ENCODE peak calls at places on chromosomes 4 and X, in ten cellular contexts. R is CD8-positive, alpha-beta memory T cell; Q is AG09319; G is left lobe of liver; J is LNCaP clone FGC; I is renal cortical epithelial cell; T is cardiac muscle cell; C is H7; S is activated T-helper 1 cell treated with anti-CD3 and anti-CD28 coated beads, Interleukin-2, amount 50 U/mL, for 16 hours; P is NCI-H510A. N is an unnamed sample.

GRCh38 chr4:138003248-138003647 is 238.9 kb downstream of the SLC7A11 start:
- DNase-seq in R (no peak), Q (no peak), G (no peak), J (no peak), I (peak), T (peak), C (no peak), S (no peak), P (no peak), N (no peak)

GRCh38 chr4:1082215-1083182 is 30.9 kb downstream of the RNF212 start:
- DNase-seq in R (no peak), Q (peak), G (no peak), J (peak), I (peak), T (peak), C (peak), S (no peak), P (no peak), N (peak)

GRCh38 chr4:139761461-139761860 is 95.8 kb downstream of the MGST2 start:
- DNase-seq in R (no peak), Q (no peak), G (peak), J (no peak), I (peak), T (no peak), C (peak), S (no peak), P (no peak), N (peak)

GRCh38 chr4:95506264-95506663 is 42.5 kb downstream of the UNC5C start:
- DNase-seq in R (no peak), Q (no peak), G (no peak), J (no peak), I (no peak), T (peak), C (no peak), S (no peak), P (no peak), N (no peak)

GRCh38 chrX:7941390-7942042 is 14.3 kb upstream of the PNPLA4 start:
- DNase-seq in R (no peak), Q (no peak), G (no peak), J (no peak), I (peak), T (peak), C (no peak), S (no peak), P (no peak), N (no peak)

GRCh38 chrX:53547668-53548067 is 113.5 kb upstream of the HSD17B10 start:
- DNase-seq in R (peak), Q (no peak), G (no peak), J (no peak), I (no peak), T (no peak), C (no peak), S (no peak), P (no peak), N (no peak)

GRCh38 chr4:82801910-82802521 is 3.4 kb upstream of the SCD5 start:
- DNase-seq in R (no peak), Q (no peak), G (no peak), J (no peak), I (no peak), T (peak), C (no peak), S (no peak), P (no peak), N (no peak)

GRCh38 chr4:98996056-98996941 is 778 bp downstream of the METAP1 start:
- DNase-seq in R (no peak), Q (no peak), G (no peak), J (no peak), I (peak), T (peak), C (peak), S (no peak), P (no peak), N (peak)

GRCh38 chr4:182749768-182750167 is 167.4 kb downstream of the DCTD start:
- DNase-seq in R (no peak), Q (no peak), G (no peak), J (no peak), I (no peak), T (no peak), C (no peak), S (no peak), P (peak), N (no peak)

GRCh38 chr4:75698162-75698962 is 25.2 kb upstream of the G3BP2 start:
- DNase-seq in R (peak), Q (no peak), G (no peak), J (no peak), I (no peak), T (no peak), C (no peak), S (no peak), P (no peak), N (peak)

GRCh38 chrX:1465261-1466231 is 12.8 kb upstream of the ASMTL start:
- DNase-seq in R (no peak), Q (no peak), G (peak), J (no peak), I (no peak), T (no peak), C (no peak), S (no peak), P (no peak), N (no peak)

GRCh38 chrX:39016551-39016950 is 215.3 kb downstream of the MID1IP1 start:
- DNase-seq in R (no peak), Q (no peak), G (no peak), J (no peak), I (peak), T (no peak), C (no peak), S (no peak), P (no peak), N (no peak)

GRCh38 chr4:13511101-13511500 is 27.0 kb upstream of the RAB28 start:
- DNase-seq in R (no peak), Q (no peak), G (no peak), J (no peak), I (peak), T (no peak), C (no peak), S (no peak), P (no peak), N (no peak)

GRCh38 chr4:61068025-61068424 is 132.1 kb upstream of the ADGRL3 start:
- DNase-seq in R (no peak), Q (no peak), G (no peak), J (no peak), I (no peak), T (no peak), C (no peak), S (no peak), P (no peak), N (no peak)

GRCh38 chr4:53313510-53313909 is 52.4 kb downstream of the SCFD2 start:
- DNase-seq in R (no peak), Q (no peak), G (no peak), J (peak), I (peak), T (peak), C (peak), S (no peak), P (no peak), N (no peak)

GRCh38 chr4:82913305-82913704 is 12.8 kb downstream of the THAP9 start:
- DNase-seq in R (no peak), Q (no peak), G (no peak), J (no peak), I (no peak), T (no peak), C (no peak), S (no peak), P (no peak), N (no peak)

GRCh38 chr4:24551492-24552330 is 32.6 kb downstream of the DHX15 start:
- DNase-seq in R (no peak), Q (no peak), G (no peak), J (peak), I (no peak), T (peak), C (no peak), S (no peak), P (no peak), N (no peak)

GRCh38 chr4:157888281-157888680 is 284.5 kb downstream of the GASK1B start:
- DNase-seq in R (no peak), Q (no peak), G (no peak), J (no peak), I (no peak), T (no peak), C (no peak), S (no peak), P (no peak), N (no peak)

GRCh38 chrX:71515039-71515398 is 17.9 kb upstream of the OGT start:
- DNase-seq in R (no peak), Q (no peak), G (no peak), J (no peak), I (no peak), T (peak), C (no peak), S (no peak), P (no peak), N (no peak)

GRCh38 chrX:22300130-22300529 is 27.4 kb downstream of the CBLL2 start:
- DNase-seq in R (no peak), Q (peak), G (no peak), J (no peak), I (peak), T (peak), C (no peak), S (no peak), P (no peak), N (no peak)

GRCh38 chr4:143302526-143302925 is 34.1 kb upstream of the GAB1 start:
- DNase-seq in R (no peak), Q (no peak), G (no peak), J (no peak), I (no peak), T (peak), C (peak), S (no peak), P (no peak), N (no peak)

GRCh38 chrX:74458738-74459137 is 37.4 kb downstream of the SLC16A2 start:
- DNase-seq in R (no peak), Q (no peak), G (no peak), J (no peak), I (peak), T (peak), C (no peak), S (no peak), P (no peak), N (no peak)